ENCODE peak calls at places on chromosomes 1 and 21, in five cellular contexts. B is brain microvascular endothelial cell, G is tibial nerve, E is fibroblast of mammary gland, F is left ventricle myocardium inferior. D is an unnamed sample.

GRCh38 chr1:94209425-94209824 is 28.0 kb downstream of the ARHGAP29 start:
- DNase-seq in F (no peak), E (peak), B (peak), G (no peak), D (no peak)

GRCh38 chr1:233791750-233792149 is 112.7 kb upstream of the SLC35F3 start:
- DNase-seq in B (no peak), G (no peak), E (no peak), F (no peak), D (no peak)

GRCh38 chr21:43921602-43921978 is 56.6 kb downstream of the AGPAT3 start:
- DNase-seq in E (no peak), G (no peak), B (no peak), F (peak), D (no peak)

GRCh38 chr1:150560986-150561829 is 12.0 kb downstream of the ADAMTSL4 start:
- DNase-seq in G (peak), F (peak), B (peak), E (peak), D (peak)

GRCh38 chr1:172431721-172432192 is 11.3 kb downstream of the C1orf105 start:
- DNase-seq in B (no peak), E (no peak), F (no peak), G (no peak), D (no peak)

GRCh38 chr1:214463596-214463995 is 87.8 kb downstream of the PTPN14 start:
- DNase-seq in E (no peak), F (no peak), B (no peak), G (no peak), D (no peak)

GRCh38 chr1:70033266-70033873 is 172.0 kb downstream of the LRRC40 start:
- DNase-seq in E (no peak), G (no peak), B (no peak), F (no peak), D (no peak)

GRCh38 chr1:15625224-15625917 is 8.1 kb downstream of the DDI2 start:
- DNase-seq in G (no peak), E (no peak), B (no peak), F (no peak), D (no peak)

GRCh38 chr21:20998456-20998789 is 214 bp downstream of the NCAM2 start:
- DNase-seq in F (no peak), B (no peak), E (no peak), G (no peak), D (no peak)

GRCh38 chr1:83512371-83513004 is 486.4 kb downstream of the TTLL7 start:
- DNase-seq in E (no peak), F (no peak), B (no peak), G (no peak), D (no peak)

GRCh38 chr1:15328785-15329480 is 80.8 kb upstream of the EFHD2 start:
- DNase-seq in F (peak), E (peak), G (no peak), B (peak), D (no peak)

GRCh38 chr1:37472281-37472680 is 2.1 kb upstream of the ZC3H12A start:
- DNase-seq in E (no peak), B (no peak), G (no peak), F (no peak), D (no peak)

GRCh38 chr1:6273380-6273891 is 12.5 kb upstream of the GPR153 start:
- DNase-seq in F (no peak), B (peak), E (peak), G (no peak), D (peak)

GRCh38 chr21:24852610-24853195 is 754.6 kb downstream of the MRPL39 start:
- DNase-seq in E (no peak), G (no peak), B (no peak), F (no peak), D (no peak)

GRCh38 chr1:39757501-39757900 is 13.6 kb downstream of the OXCT2 start:
- DNase-seq in B (no peak), G (no peak), F (no peak), E (no peak), D (no peak)

GRCh38 chr21:38995755-38996154 is 187.5 kb downstream of the PSMG1 start:
- DNase-seq in B (no peak), F (no peak), E (no peak), G (no peak), D (no peak)

GRCh38 chr1:112510340-112510739 is 1.6 kb downstream of the WNT2B start:
- DNase-seq in G (no peak), E (no peak), F (no peak), B (no peak), D (no peak)

GRCh38 chr1:230152999-230153398 is 86.0 kb downstream of the GALNT2 start:
- DNase-seq in B (no peak), G (no peak), E (no peak), F (no peak), D (no peak)

GRCh38 chr1:53369034-53369750 is 41.3 kb upstream of the LRP8 start:
- DNase-seq in B (no peak), E (no peak), G (no peak), F (no peak), D (no peak)

GRCh38 chr1:167882376-167882775 is 31.6 kb downstream of the ADCY10 start:
- DNase-seq in F (no peak), E (no peak), B (no peak), G (no peak), D (no peak)

GRCh38 chr21:27425574-27425973 is 458.7 kb upstream of the ADAMTS5 start:
- DNase-seq in F (no peak), G (no peak), E (peak), B (no peak), D (peak)

GRCh38 chr1:40701684-40702083 is 10.2 kb downstream of the NFYC start:
- DNase-seq in E (no peak), B (no peak), G (no peak), F (no peak), D (no peak)

GRCh38 chr1:81867235-81867634 is 66.5 kb downstream of the ADGRL2 start:
- DNase-seq in B (no peak), E (no peak), G (no peak), F (no peak), D (no peak)

GRCh38 chr1:114314098-114314497 is 160.4 kb upstream of the SYT6 start:
- DNase-seq in G (no peak), B (no peak), E (peak), F (no peak), D (peak)

GRCh38 chr1:163315773-163316374 is 5.9 kb upstream of the NUF2 start:
- DNase-seq in E (peak), F (no peak), B (peak), G (no peak), D (peak)

GRCh38 chr1:17075470-17076255 is 21.8 kb upstream of the SDHB start:
- DNase-seq in E (peak), G (no peak), F (no peak), B (no peak), D (no peak)

GRCh38 chr1:84356881-84357280 is 41.4 kb upstream of the DNASE2B start:
- DNase-seq in E (no peak), G (no peak), F (no peak), B (no peak), D (no peak)

GRCh38 chr1:174818951-174819350 is 180.8 kb upstream of the CACYBP start:
- DNase-seq in F (no peak), B (peak), E (peak), G (no peak), D (peak)

GRCh38 chr1:41892211-41892840 is 26.4 kb downstream of the HIVEP3 start:
- DNase-seq in E (no peak), G (no peak), F (no peak), B (no peak), D (no peak)

GRCh38 chr21:41658321-41658720 is 108.5 kb downstream of the RIPK4 start:
- DNase-seq in B (no peak), F (no peak), G (no peak), E (no peak), D (no peak)

GRCh38 chr1:30316056-30316455 is 407.3 kb downstream of the MATN1 start:
- DNase-seq in E (no peak), G (no peak), F (no peak), B (no peak), D (no peak)

GRCh38 chr1:48908606-48909005 is 131.9 kb upstream of the BEND5 start:
- DNase-seq in E (no peak), B (no peak), G (no peak), F (no peak), D (no peak)

GRCh38 chr1:25501235-25502058 is 42.0 kb upstream of the LDLRAP1 start:
- DNase-seq in E (peak), F (no peak), B (no peak), G (no peak), D (peak)
- TF ChIP-seq CTCF in E (peak), F (peak), B (peak), G (no peak), D (peak)

GRCh38 chr21:46135782-46136181 is 19.6 kb downstream of the FTCD start:
- DNase-seq in B (no peak), E (peak), G (no peak), F (no peak), D (no peak)
- TF ChIP-seq CTCF in B (no peak), E (peak), G (no peak), F (no peak), D (no peak)

DNA sequence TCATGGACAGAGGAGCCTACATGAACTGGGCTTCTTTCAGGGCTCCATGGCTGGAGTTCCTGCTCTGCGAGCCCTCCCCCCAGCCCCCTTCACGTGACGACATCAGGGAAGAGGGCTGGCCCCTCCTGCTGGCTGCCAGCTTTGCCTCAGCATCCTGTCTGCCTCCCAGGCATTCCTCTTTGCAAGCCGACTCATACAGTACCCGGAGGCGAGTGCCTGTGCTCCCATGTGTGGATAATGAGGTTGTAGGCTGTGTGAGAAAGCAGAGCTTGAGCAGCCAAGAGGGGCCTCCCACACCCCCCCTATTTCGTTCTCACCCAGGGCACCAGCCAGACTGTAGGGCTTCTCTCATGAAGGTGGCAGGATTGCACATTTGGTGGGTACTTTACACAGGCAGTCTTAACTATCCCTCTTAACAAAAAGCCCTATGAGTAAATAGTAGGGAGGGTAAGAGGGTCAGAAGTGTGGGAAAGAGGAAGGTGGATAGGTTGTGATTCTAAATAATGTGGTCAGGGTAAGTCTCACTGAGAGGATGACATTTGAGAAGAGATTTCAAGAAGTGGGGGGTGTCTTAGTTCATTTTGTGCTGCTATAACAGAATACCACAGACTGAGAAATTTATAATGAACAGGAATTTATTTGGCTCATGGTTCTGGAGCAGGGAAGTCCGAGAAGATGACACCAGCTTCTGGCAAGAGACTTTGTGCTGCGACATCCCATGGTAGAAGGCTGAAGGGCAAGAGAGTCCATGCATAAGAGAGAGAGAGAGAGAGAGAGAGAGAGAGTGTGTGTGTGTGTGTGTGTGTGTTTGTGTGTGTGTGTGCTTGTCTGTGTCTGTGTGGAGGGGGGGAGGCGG is 113.5 kb downstream of the OMA1 start:
- DNase-seq in G (no peak), B (peak), E (peak), F (peak), D (peak)
- TF ChIP-seq CTCF in G (no peak), B (peak), E (no peak), F (no peak), D (no peak)

DNA sequence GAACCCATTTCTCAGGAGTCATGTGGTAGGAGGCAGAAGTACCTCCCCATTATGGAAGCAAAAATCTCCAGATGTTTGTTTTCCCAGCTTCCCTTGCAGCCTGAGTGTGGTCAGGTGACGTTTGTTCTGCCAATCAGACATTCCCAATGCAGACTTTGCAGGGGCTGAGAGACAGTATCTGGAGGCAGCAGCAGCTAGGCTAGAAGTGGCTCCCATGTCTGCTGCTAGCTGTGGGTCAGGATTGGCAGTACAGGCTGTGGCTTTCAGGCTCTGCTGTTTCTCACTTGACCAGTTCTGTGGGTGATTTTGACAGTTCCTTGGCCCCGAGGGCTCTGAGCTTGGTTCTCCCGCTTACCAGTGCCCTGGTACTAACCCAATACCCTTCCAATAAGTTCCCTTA is 58.6 kb upstream of the NBPF3 start:
- DNase-seq in B (no peak), F (no peak), G (no peak), E (no peak), D (no peak)
- TF ChIP-seq CTCF in B (no peak), F (no peak), G (no peak), E (no peak), D (no peak)

DNA sequence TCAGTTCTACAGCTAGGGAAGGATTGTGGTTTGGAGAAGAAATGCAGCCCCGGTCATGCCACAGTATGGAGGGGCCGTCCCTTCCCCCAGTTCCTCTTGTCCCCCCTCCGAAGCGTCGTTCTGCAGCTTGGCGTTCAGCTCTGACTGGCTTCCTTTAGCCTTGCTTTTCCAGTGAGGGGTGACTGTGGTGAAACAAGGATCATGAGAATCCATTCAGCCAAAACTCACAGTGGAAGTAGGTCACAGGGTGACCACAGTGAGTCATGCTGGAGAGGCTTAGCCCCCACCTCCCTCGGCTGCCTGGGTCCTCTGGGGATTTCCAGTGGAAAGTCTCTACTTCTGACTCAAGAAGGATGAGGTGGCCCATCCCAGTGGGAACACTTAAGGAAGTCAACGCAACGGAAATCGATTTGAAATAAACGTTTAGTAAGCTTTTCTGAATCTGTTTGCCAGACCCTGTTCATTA is 37.3 kb upstream of the COL6A2 start:
- DNase-seq in B (peak), E (peak), G (peak), F (peak), D (peak)
- TF ChIP-seq CTCF in B (no peak), E (no peak), G (no peak), F (no peak), D (no peak)

GRCh38 chr1:119452085-119452484 is 37.1 kb downstream of the HSD3B2 start:
- DNase-seq in F (no peak), B (no peak), G (no peak), E (no peak), D (no peak)

GRCh38 chr1:119449964-119450363 is 35.0 kb downstream of the HSD3B2 start:
- DNase-seq in F (no peak), G (no peak), E (peak), B (no peak), D (no peak)

GRCh38 chr1:119447344-119447743 is 32.4 kb downstream of the HSD3B2 start:
- DNase-seq in E (no peak), B (no peak), G (no peak), F (no peak), D (no peak)

GRCh38 chr1:119451158-119451557 is 36.2 kb downstream of the HSD3B2 start:
- DNase-seq in B (no peak), E (no peak), G (no peak), F (no peak), D (no peak)

GRCh38 chr1:119448112-119448511 is 33.2 kb downstream of the HSD3B2 start:
- DNase-seq in F (no peak), B (no peak), E (no peak), G (no peak), D (no peak)
- TF ChIP-seq CTCF in F (no peak), B (no peak), E (peak), G (no peak), D (peak)

GRCh38 chr1:235057385-235058306 is 71.0 kb downstream of the TOMM20 start:
- DNase-seq in E (no peak), F (no peak), G (no peak), B (no peak), D (no peak)

GRCh38 chr1:235059221-235059620 is 69.4 kb downstream of the TOMM20 start:
- DNase-seq in F (no peak), B (no peak), G (no peak), E (no peak), D (no peak)

GRCh38 chr1:235054961-235055360 is 73.7 kb downstream of the TOMM20 start:
- DNase-seq in E (no peak), B (no peak), F (no peak), G (no peak), D (no peak)

GRCh38 chr1:235058695-235059094 is 69.9 kb downstream of the TOMM20 start:
- DNase-seq in F (no peak), G (no peak), E (no peak), B (no peak), D (no peak)

GRCh38 chr1:235056937-235057336 is 71.7 kb downstream of the TOMM20 start:
- DNase-seq in F (no peak), G (no peak), B (no peak), E (peak), D (no peak)
- TF ChIP-seq CTCF in F (no peak), G (no peak), B (no peak), E (no peak), D (peak)